ENCODE peak calls at places on chromosomes 12 and 14, in eight cellular contexts. W is adrenal gland; F is AG10803; G is CD8-positive, alpha-beta T cell; D is cardiac muscle cell; K is CD4-positive, alpha-beta T cell; P is HFF-Myc; T is Panc1. B is an unnamed sample.

GRCh38 chr14:60775296-60775695 is 40.7 kb downstream of the MNAT1 start:
- DNase-seq in D (no peak), P (no peak), W (no peak), G (no peak), T (no peak), K (no peak), F (peak; percentile 81), B (no peak)

GRCh38 chr14:93184391-93185332 is at the start of the genes LYSET and MOAP1:
- DNase-seq in F (peak; percentile 84), K (peak; percentile 83), W (peak; percentile 91), P (peak; percentile 19), T (no peak), G (peak; percentile 92), D (peak; percentile 92), B (peak; percentile 88)

GRCh38 chr12:124311292-124312109 is 16.6 kb downstream of the RFLNA start:
- DNase-seq in T (no peak), G (no peak), W (no peak), K (no peak), D (no peak), F (no peak), P (no peak), B (no peak)

GRCh38 chr14:80213602-80214001 is 2.3 kb upstream of the DIO2 start:
- DNase-seq in P (peak; percentile 30), W (peak; percentile 71), F (peak; percentile 87), G (no peak), D (peak; percentile 53), K (no peak), T (no peak), B (no peak)

GRCh38 chr12:10718279-10718821 is 4.8 kb downstream of the YBX3 start:
- DNase-seq in G (no peak), T (no peak), D (peak; percentile 27), F (peak; percentile 72), P (peak; percentile 41), W (no peak), K (no peak), B (no peak)

GRCh38 chr14:90426663-90427062 is 29.8 kb downstream of the CALM1 start:
- DNase-seq in K (no peak), D (peak; percentile 61), T (no peak), G (no peak), F (no peak), P (no peak), W (peak; percentile 47), B (no peak)

GRCh38 chr12:6765634-6766581 is at the start of gene PTMS:
- DNase-seq in W (peak; percentile 57), P (peak; percentile 83), K (no peak), G (no peak), T (no peak), D (peak; percentile 88), F (peak; percentile 91), B (peak; percentile 81)

GRCh38 chr14:103427485-103428443 is 42.5 kb downstream of the MARK3 start:
- DNase-seq in D (no peak), G (no peak), K (no peak), F (peak; percentile 77), P (peak; percentile 73), W (peak; percentile 62), T (no peak), B (no peak)

GRCh38 chr14:69650948-69651369 is 39.6 kb downstream of the SUSD6 start:
- DNase-seq in P (no peak), F (peak; percentile 32), D (no peak), T (no peak), G (no peak), K (no peak), W (no peak), B (no peak)

GRCh38 chr14:27688823-27689444 is 1077.7 kb upstream of the FOXG1 start:
- DNase-seq in P (no peak), W (no peak), G (no peak), F (no peak), D (no peak), T (no peak), K (no peak), B (no peak)

GRCh38 chr12:132151145-132151765 is 7.0 kb downstream of the NOC4L start:
- DNase-seq in T (no peak), F (no peak), W (no peak), D (no peak), K (no peak), P (no peak), G (no peak), B (no peak)

GRCh38 chr12:70843363-70843762 is 77.2 kb downstream of the PTPRR start:
- DNase-seq in K (no peak), F (no peak), D (no peak), W (no peak), P (no peak), G (no peak), T (no peak), B (no peak)

GRCh38 chr14:100906420-100906819 is 2.9 kb upstream of the RTL1 start:
- DNase-seq in P (no peak), W (no peak), T (no peak), F (no peak), G (no peak), D (peak; percentile 24), K (no peak), B (peak; percentile 43)
- TF ChIP-seq CTCF in P (peak; percentile 30), W (peak; percentile 25), T (peak; percentile 49), F (no peak), G (no peak), D (peak; percentile 10), K (no peak), B (peak; percentile 53)

GRCh38 chr12:100348657-100349454 is 8.0 kb upstream of the SLC17A8 start:
- DNase-seq in T (peak; percentile 5), P (peak; percentile 10), G (no peak), F (peak; percentile 25), W (no peak), D (no peak), K (no peak), B (no peak)
- TF ChIP-seq CTCF in T (peak; percentile 53), P (peak; percentile 6), G (no peak), F (peak; percentile 44), W (peak; percentile 67), D (peak; percentile 39), K (no peak), B (peak; percentile 37)

GRCh38 chr12:117118838-117119591 is 19.8 kb upstream of the TESC start:
- DNase-seq in P (no peak), G (no peak), W (no peak), T (no peak), D (peak; percentile 79), F (no peak), K (no peak), B (no peak)

GRCh38 chr12:117111386-117112267 is 12.4 kb upstream of the TESC start:
- DNase-seq in D (no peak), W (no peak), K (no peak), G (no peak), F (no peak), T (no peak), P (no peak), B (peak; percentile 35)

GRCh38 chr12:117113231-117113630 is 14.0 kb upstream of the TESC start:
- DNase-seq in T (no peak), D (no peak), W (no peak), K (no peak), G (no peak), P (no peak), F (no peak), B (no peak)

GRCh38 chr12:117112268-117112595 is 13.0 kb upstream of the TESC start:
- DNase-seq in T (no peak), D (no peak), G (no peak), P (no peak), W (no peak), K (no peak), F (no peak), B (no peak)

GRCh38 chr12:117114784-117115183 is 15.6 kb upstream of the TESC start:
- DNase-seq in K (no peak), G (no peak), P (no peak), F (no peak), T (no peak), W (peak; percentile 35), D (no peak), B (no peak)
- TF ChIP-seq CTCF in K (no peak), G (no peak), P (no peak), F (no peak), T (no peak), W (no peak), D (no peak), B (no peak)

GRCh38 chr12:53464685-53465084 is 12.8 kb downstream of the PCBP2 start:
- DNase-seq in K (no peak), T (no peak), G (no peak), W (no peak), D (no peak), F (no peak), P (no peak), B (no peak)

GRCh38 chr12:53466640-53467039 is 14.7 kb downstream of the PCBP2 start:
- DNase-seq in F (no peak), D (no peak), W (no peak), K (no peak), P (no peak), T (no peak), G (no peak), B (no peak)

GRCh38 chr12:53467082-53467481 is 15.2 kb downstream of the PCBP2 start:
- DNase-seq in T (no peak), F (no peak), W (no peak), G (no peak), D (no peak), P (no peak), K (no peak), B (no peak)

GRCh38 chr12:53463802-53464375 is 12.0 kb downstream of the PCBP2 start:
- DNase-seq in K (no peak), G (no peak), D (no peak), W (no peak), T (no peak), P (no peak), F (no peak), B (no peak)

GRCh38 chr12:53465679-53466078 is 13.8 kb downstream of the PCBP2 start:
- DNase-seq in W (no peak), G (no peak), F (no peak), K (no peak), T (no peak), D (no peak), P (no peak), B (no peak)
- TF ChIP-seq CTCF in W (no peak), G (no peak), F (peak; percentile 19), K (no peak), T (no peak), D (peak; percentile 9), P (no peak), B (no peak)

GRCh38 chr14:22872833-22873520 is 1.4 kb downstream of the LRP10 start:
- DNase-seq in W (no peak), T (no peak), P (no peak), F (peak; percentile 19), G (no peak), D (no peak), K (no peak), B (no peak)
- TF ChIP-seq CTCF in W (peak; percentile 20), T (no peak), P (no peak), F (no peak), G (no peak), D (no peak), K (peak; percentile 53), B (peak; percentile 5)

GRCh38 chr12:101230547-101230946 is 20.5 kb upstream of the SLC5A8 start:
- DNase-seq in G (no peak), D (no peak), K (no peak), F (peak; percentile 76), T (no peak), W (peak; percentile 3), P (no peak), B (no peak)
- TF ChIP-seq CTCF in G (no peak), D (no peak), K (no peak), F (no peak), T (no peak), W (no peak), P (no peak), B (no peak)

GRCh38 chr12:109888179-109889020 is 8.1 kb upstream of the GLTP start:
- DNase-seq in D (no peak), T (peak; percentile 88), F (peak; percentile 97), P (peak; percentile 68), K (no peak), W (peak; percentile 14), G (peak; percentile 7), B (no peak)
- TF ChIP-seq CTCF in D (no peak), T (no peak), F (peak; percentile 40), P (no peak), K (no peak), W (no peak), G (no peak), B (no peak)

B was measured in nephron progenitor cell.